ENCODE peak calls at places on chromosomes 16 and 17, in ten cellular contexts. One of them, this sample, is unnamed.

GRCh38 chr16:3170440-3171180 is 17.4 kb upstream of the OR1F1 start:
- DNase-seq in MM.1S: no peak
- DNase-seq in fibroblast of lung: no peak
- DNase-seq in tibial nerve: no peak
- DNase-seq in heart right ventricle: no peak
- DNase-seq in IMR-90: no peak
- DNase-seq in PC-3: no peak
- DNase-seq in neural progenitor cell: peak; percentile 57
- DNase-seq in right atrium auricular region: no peak
- DNase-seq in stomach: no peak
- DNase-seq in this sample: peak; percentile 77

GRCh38 chr17:75771334-75772281 is 6.6 kb upstream of the GALK1 start:
- DNase-seq in fibroblast of lung: no peak
- DNase-seq in neural progenitor cell: no peak
- DNase-seq in tibial nerve: no peak
- DNase-seq in IMR-90: peak; percentile 25
- DNase-seq in MM.1S: no peak
- DNase-seq in PC-3: peak; percentile 59
- DNase-seq in heart right ventricle: no peak
- DNase-seq in stomach: no peak
- DNase-seq in right atrium auricular region: no peak
- DNase-seq in this sample: no peak

GRCh38 chr16:71185366-71185765 is 45.2 kb downstream of the HYDIN start:
- DNase-seq in stomach: no peak
- DNase-seq in tibial nerve: no peak
- DNase-seq in right atrium auricular region: no peak
- DNase-seq in neural progenitor cell: no peak
- DNase-seq in fibroblast of lung: peak; percentile 1
- DNase-seq in MM.1S: no peak
- DNase-seq in IMR-90: peak; percentile 1
- DNase-seq in heart right ventricle: no peak
- DNase-seq in PC-3: peak; percentile 1
- DNase-seq in this sample: no peak

GRCh38 chr17:17994770-17995169 is 22.1 kb downstream of the DRC3 start:
- DNase-seq in right atrium auricular region: no peak
- DNase-seq in heart right ventricle: no peak
- DNase-seq in fibroblast of lung: no peak
- DNase-seq in MM.1S: no peak
- DNase-seq in neural progenitor cell: no peak
- DNase-seq in tibial nerve: no peak
- DNase-seq in stomach: no peak
- DNase-seq in IMR-90: no peak
- DNase-seq in PC-3: no peak
- DNase-seq in this sample: no peak

GRCh38 chr17:83155128-83156081 is 76.0 kb downstream of the METRNL start:
- DNase-seq in fibroblast of lung: peak; percentile 16
- DNase-seq in MM.1S: no peak
- DNase-seq in heart right ventricle: no peak
- DNase-seq in tibial nerve: peak; percentile 69
- DNase-seq in stomach: no peak
- DNase-seq in IMR-90: peak; percentile 44
- DNase-seq in neural progenitor cell: no peak
- DNase-seq in right atrium auricular region: peak; percentile 60
- DNase-seq in PC-3: no peak
- DNase-seq in this sample: no peak

GRCh38 chr17:83105512-83105911 is 26.1 kb downstream of the METRNL start:
- DNase-seq in MM.1S: no peak
- DNase-seq in right atrium auricular region: no peak
- DNase-seq in PC-3: no peak
- DNase-seq in fibroblast of lung: no peak
- DNase-seq in tibial nerve: no peak
- DNase-seq in IMR-90: no peak
- DNase-seq in stomach: no peak
- DNase-seq in heart right ventricle: no peak
- DNase-seq in neural progenitor cell: no peak
- DNase-seq in this sample: no peak

GRCh38 chr17:47720196-47720595 is 12.8 kb upstream of the TBX21 start:
- DNase-seq in neural progenitor cell: no peak
- DNase-seq in stomach: no peak
- DNase-seq in PC-3: no peak
- DNase-seq in MM.1S: no peak
- DNase-seq in IMR-90: no peak
- DNase-seq in right atrium auricular region: no peak
- DNase-seq in fibroblast of lung: no peak
- DNase-seq in tibial nerve: no peak
- DNase-seq in heart right ventricle: no peak
- DNase-seq in this sample: no peak

GRCh38 chr17:75774471-75774987 is 9.5 kb upstream of the GALK1 start:
- DNase-seq in fibroblast of lung: no peak
- DNase-seq in stomach: no peak
- DNase-seq in tibial nerve: no peak
- DNase-seq in heart right ventricle: no peak
- DNase-seq in right atrium auricular region: no peak
- DNase-seq in IMR-90: no peak
- DNase-seq in neural progenitor cell: no peak
- DNase-seq in MM.1S: no peak
- DNase-seq in PC-3: no peak
- DNase-seq in this sample: no peak

GRCh38 chr16:81350306-81350615 is 35.5 kb downstream of the GAN start:
- DNase-seq in neural progenitor cell: no peak
- DNase-seq in fibroblast of lung: no peak
- DNase-seq in right atrium auricular region: no peak
- DNase-seq in IMR-90: peak; percentile 9
- DNase-seq in heart right ventricle: no peak
- DNase-seq in tibial nerve: no peak
- DNase-seq in MM.1S: no peak
- DNase-seq in PC-3: peak; percentile 57
- DNase-seq in stomach: no peak
- DNase-seq in this sample: no peak

GRCh38 chr16:84595052-84595481 is 22.8 kb downstream of the COTL1 start:
- DNase-seq in heart right ventricle: no peak
- DNase-seq in tibial nerve: no peak
- DNase-seq in right atrium auricular region: no peak
- DNase-seq in IMR-90: no peak
- DNase-seq in MM.1S: no peak
- DNase-seq in neural progenitor cell: no peak
- DNase-seq in PC-3: no peak
- DNase-seq in stomach: peak; percentile 87
- DNase-seq in fibroblast of lung: no peak
- DNase-seq in this sample: no peak

GRCh38 chr16:87322360-87322759 is 5.2 kb upstream of the C16orf95 start:
- DNase-seq in tibial nerve: no peak
- DNase-seq in right atrium auricular region: no peak
- DNase-seq in heart right ventricle: no peak
- DNase-seq in neural progenitor cell: no peak
- DNase-seq in IMR-90: no peak
- DNase-seq in fibroblast of lung: no peak
- DNase-seq in stomach: no peak
- DNase-seq in MM.1S: no peak
- DNase-seq in PC-3: no peak
- DNase-seq in this sample: no peak

GRCh38 chr17:39527220-39527813 is 66.0 kb downstream of the CDK12 start:
- DNase-seq in MM.1S: peak; percentile 38
- DNase-seq in heart right ventricle: no peak
- DNase-seq in PC-3: peak; percentile 19
- DNase-seq in neural progenitor cell: peak; percentile 39
- DNase-seq in fibroblast of lung: no peak
- DNase-seq in right atrium auricular region: no peak
- DNase-seq in tibial nerve: peak; percentile 17
- DNase-seq in stomach: no peak
- DNase-seq in IMR-90: no peak
- DNase-seq in this sample: peak; percentile 48

GRCh38 chr17:5499790-5500189 is 13.4 kb downstream of the MIS12 start:
- DNase-seq in tibial nerve: no peak
- DNase-seq in fibroblast of lung: no peak
- DNase-seq in neural progenitor cell: peak; percentile 75
- DNase-seq in right atrium auricular region: no peak
- DNase-seq in IMR-90: no peak
- DNase-seq in stomach: no peak
- DNase-seq in heart right ventricle: no peak
- DNase-seq in MM.1S: no peak
- DNase-seq in PC-3: no peak
- DNase-seq in this sample: peak; percentile 78

GRCh38 chr16:72372646-72373045 is 200.7 kb upstream of the PMFBP1 start:
- DNase-seq in fibroblast of lung: no peak
- DNase-seq in right atrium auricular region: no peak
- DNase-seq in tibial nerve: no peak
- DNase-seq in IMR-90: no peak
- DNase-seq in heart right ventricle: no peak
- DNase-seq in PC-3: no peak
- DNase-seq in neural progenitor cell: no peak
- DNase-seq in stomach: no peak
- DNase-seq in MM.1S: no peak
- DNase-seq in this sample: no peak

GRCh38 chr16:30562021-30562420 is 3.8 kb upstream of the ZNF764 start:
- DNase-seq in heart right ventricle: no peak
- DNase-seq in IMR-90: no peak
- DNase-seq in fibroblast of lung: no peak
- DNase-seq in right atrium auricular region: no peak
- DNase-seq in MM.1S: no peak
- DNase-seq in PC-3: no peak
- DNase-seq in neural progenitor cell: no peak
- DNase-seq in stomach: no peak
- DNase-seq in tibial nerve: no peak
- DNase-seq in this sample: no peak
- H3K4me3 ChIP-seq in heart right ventricle: peak overlapping the region; percentile 65
- H3K4me3 ChIP-seq in IMR-90: no peak overlapping the region
- H3K4me3 ChIP-seq in fibroblast of lung: no peak overlapping the region
- H3K4me3 ChIP-seq in right atrium auricular region: peak overlapping the region; percentile 41
- H3K4me3 ChIP-seq in MM.1S: no peak overlapping the region
- H3K4me3 ChIP-seq in PC-3: no peak overlapping the region
- H3K4me3 ChIP-seq in neural progenitor cell: no peak overlapping the region
- H3K4me3 ChIP-seq in stomach: peak overlapping the region; percentile 45
- H3K4me3 ChIP-seq in tibial nerve: peak overlapping the region; percentile 48
- H3K4me3 ChIP-seq in this sample: no peak overlapping the region

DNA sequence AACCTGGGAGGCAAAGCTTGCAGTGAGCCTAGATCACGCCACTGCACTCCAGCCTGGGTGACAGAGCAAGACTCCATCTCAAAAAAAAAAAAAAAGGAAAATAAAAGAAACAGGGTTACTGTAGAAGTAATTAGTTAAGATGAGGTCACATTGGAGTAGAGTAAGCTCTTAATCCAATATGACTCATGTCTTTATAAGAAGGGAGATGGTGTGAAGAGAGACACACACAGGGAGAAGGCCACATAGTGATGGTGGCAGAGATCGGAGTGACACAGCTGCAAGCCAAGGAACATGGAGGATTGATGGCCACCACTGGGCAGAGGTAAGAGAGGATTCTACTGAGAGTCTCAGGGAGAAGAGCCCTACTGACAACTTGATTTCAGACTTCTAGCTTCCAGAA is 15.3 kb upstream of the SLFN5 start:
- DNase-seq in neural progenitor cell: no peak
- DNase-seq in PC-3: no peak
- DNase-seq in heart right ventricle: no peak
- DNase-seq in MM.1S: no peak
- DNase-seq in fibroblast of lung: no peak
- DNase-seq in stomach: no peak
- DNase-seq in right atrium auricular region: no peak
- DNase-seq in IMR-90: no peak
- DNase-seq in tibial nerve: no peak
- DNase-seq in this sample: no peak
- H3K27me3 ChIP-seq in neural progenitor cell: no peaks in the 10 kb centered on the region
- H3K27me3 ChIP-seq in PC-3: no peaks in the 10 kb centered on the region
- H3K27me3 ChIP-seq in heart right ventricle: no peaks in the 10 kb centered on the region
- H3K27me3 ChIP-seq in MM.1S: no peaks in the 10 kb centered on the region
- H3K27me3 ChIP-seq in fibroblast of lung: peaks cover 5% of the 10 kb centered on the region
- H3K27me3 ChIP-seq in stomach: no peaks in the 10 kb centered on the region
- H3K27me3 ChIP-seq in right atrium auricular region: no peaks in the 10 kb centered on the region
- H3K27me3 ChIP-seq in IMR-90: peaks cover 4% of the 10 kb centered on the region
- H3K27me3 ChIP-seq in tibial nerve: no peaks in the 10 kb centered on the region
- H3K27me3 ChIP-seq in this sample: no peaks in the 10 kb centered on the region

GRCh38 chr16:88651989-88652762 is 1.3 kb upstream of the CYBA start:
- DNase-seq in heart right ventricle: no peak
- DNase-seq in right atrium auricular region: no peak
- DNase-seq in tibial nerve: no peak
- DNase-seq in PC-3: no peak
- DNase-seq in MM.1S: no peak
- DNase-seq in fibroblast of lung: no peak
- DNase-seq in stomach: no peak
- DNase-seq in IMR-90: no peak
- DNase-seq in neural progenitor cell: no peak
- DNase-seq in this sample: no peak

GRCh38 chr16:88649195-88649923 is 1.5 kb downstream of the CYBA start:
- DNase-seq in tibial nerve: no peak
- DNase-seq in PC-3: no peak
- DNase-seq in stomach: no peak
- DNase-seq in right atrium auricular region: no peak
- DNase-seq in MM.1S: no peak
- DNase-seq in neural progenitor cell: no peak
- DNase-seq in heart right ventricle: no peak
- DNase-seq in fibroblast of lung: no peak
- DNase-seq in IMR-90: no peak
- DNase-seq in this sample: no peak

GRCh38 chr16:88649924-88650748 is 717 bp downstream of the CYBA start:
- DNase-seq in MM.1S: peak; percentile 26
- DNase-seq in IMR-90: peak; percentile 8
- DNase-seq in tibial nerve: no peak
- DNase-seq in right atrium auricular region: peak; percentile 73
- DNase-seq in neural progenitor cell: peak; percentile 71
- DNase-seq in stomach: peak; percentile 48
- DNase-seq in PC-3: no peak
- DNase-seq in heart right ventricle: no peak
- DNase-seq in fibroblast of lung: no peak
- DNase-seq in this sample: peak; percentile 89

GRCh38 chr16:88651276-88651988 is 579 bp upstream of the CYBA start:
- DNase-seq in PC-3: no peak
- DNase-seq in MM.1S: peak; percentile 64
- DNase-seq in IMR-90: no peak
- DNase-seq in neural progenitor cell: peak; percentile 47
- DNase-seq in heart right ventricle: peak; percentile 73
- DNase-seq in tibial nerve: no peak
- DNase-seq in fibroblast of lung: no peak
- DNase-seq in stomach: peak; percentile 63
- DNase-seq in right atrium auricular region: no peak
- DNase-seq in this sample: no peak

GRCh38 chr16:88650749-88651275 is at the start of gene CYBA:
- DNase-seq in right atrium auricular region: peak; percentile 66
- DNase-seq in stomach: peak; percentile 83
- DNase-seq in MM.1S: peak; percentile 72
- DNase-seq in tibial nerve: peak; percentile 31
- DNase-seq in neural progenitor cell: peak; percentile 72
- DNase-seq in PC-3: no peak
- DNase-seq in fibroblast of lung: peak; percentile 38
- DNase-seq in heart right ventricle: peak; percentile 77
- DNase-seq in IMR-90: peak; percentile 22
- DNase-seq in this sample: peak; percentile 98
- H3K36me3 ChIP-seq in right atrium auricular region: no peaks in the 10 kb centered on the region
- H3K36me3 ChIP-seq in stomach: peaks cover 6% of the 10 kb centered on the region
- H3K36me3 ChIP-seq in MM.1S: no peaks in the 10 kb centered on the region
- H3K36me3 ChIP-seq in tibial nerve: no peaks in the 10 kb centered on the region
- H3K36me3 ChIP-seq in neural progenitor cell: no peaks in the 10 kb centered on the region
- H3K36me3 ChIP-seq in PC-3: no peaks in the 10 kb centered on the region
- H3K36me3 ChIP-seq in fibroblast of lung: peaks cover 21% of the 10 kb centered on the region
- H3K36me3 ChIP-seq in heart right ventricle: peaks cover 59% of the 10 kb centered on the region
- H3K36me3 ChIP-seq in IMR-90: peaks cover 13% of the 10 kb centered on the region
- H3K36me3 ChIP-seq in this sample: peaks cover 2% of the 10 kb centered on the region

DNA sequence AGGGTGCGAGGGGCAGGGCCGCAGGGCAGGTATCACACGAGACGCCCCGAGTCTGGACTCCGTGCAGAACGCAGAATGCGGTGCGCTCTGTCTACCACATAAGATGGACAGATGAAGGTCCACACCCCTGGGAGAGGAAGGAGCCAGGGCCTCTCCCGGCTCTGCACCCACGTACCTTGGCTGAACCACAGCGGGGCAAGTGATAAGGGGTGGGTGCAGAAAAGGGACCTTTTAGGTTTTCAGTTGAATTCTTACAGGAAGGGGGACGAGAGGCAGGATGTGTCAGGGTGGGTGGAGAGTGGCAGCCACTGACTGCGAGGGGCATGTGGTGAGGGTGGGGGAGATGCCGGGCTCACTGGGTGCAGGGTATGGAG is 338 bp downstream of the CD300A start:
- DNase-seq in PC-3: no peak
- DNase-seq in stomach: no peak
- DNase-seq in IMR-90: no peak
- DNase-seq in right atrium auricular region: no peak
- DNase-seq in neural progenitor cell: no peak
- DNase-seq in MM.1S: no peak
- DNase-seq in fibroblast of lung: no peak
- DNase-seq in tibial nerve: no peak
- DNase-seq in heart right ventricle: no peak
- DNase-seq in this sample: no peak
- H3K4me3 ChIP-seq in PC-3: no peak overlapping the region
- H3K4me3 ChIP-seq in stomach: peak overlapping the region; percentile 47
- H3K4me3 ChIP-seq in IMR-90: no peak overlapping the region
- H3K4me3 ChIP-seq in right atrium auricular region: peak overlapping the region; percentile 17
- H3K4me3 ChIP-seq in neural progenitor cell: no peak overlapping the region
- H3K4me3 ChIP-seq in MM.1S: peak overlapping the region; percentile 64
- H3K4me3 ChIP-seq in fibroblast of lung: no peak overlapping the region
- H3K4me3 ChIP-seq in tibial nerve: peak overlapping the region; percentile 42
- H3K4me3 ChIP-seq in heart right ventricle: peak overlapping the region; percentile 55
- H3K4me3 ChIP-seq in this sample: peak overlapping the region; percentile 36

This sample was measured in H7.